ENCODE peak calls at places on chromosomes 11 and 22, in four cellular contexts. T is CD8-positive, alpha-beta T cell; H is GM04503; U is stimulated activated CD4-positive, alpha-beta T cell treated with anti-CD3 and anti-CD28 coated beads, Interleukin-15, amount 100 ng/mL, for 48 hours. F is an unnamed sample.

GRCh38 chr11:1839924-1840779 is 1.4 kb downstream of the TNNI2 start:
- DNase-seq in H (no peak), U (no peak), T (no peak), F (no peak)

GRCh38 chr22:31872209-31872608 is 72.1 kb upstream of the YWHAH start:
- DNase-seq in H (no peak), T (no peak), U (no peak), F (no peak)

GRCh38 chr11:63510360-63511130 is 4.7 kb downstream of the LGALS12 start:
- DNase-seq in H (no peak), T (no peak), U (no peak), F (no peak)

GRCh38 chr11:66510271-66510989 is at the start of gene BBS1:
- DNase-seq in U (peak), H (peak), T (peak), F (peak)

GRCh38 chr11:62108971-62109391 is 14.8 kb upstream of the INCENP start:
- DNase-seq in T (no peak), H (peak), U (no peak), F (no peak)

GRCh38 chr22:24730864-24731263 is 43.7 kb downstream of the PIWIL3 start:
- DNase-seq in H (no peak), T (no peak), U (no peak), F (no peak)

GRCh38 chr11:32307921-32308320 is 127.4 kb downstream of the WT1 start:
- DNase-seq in U (no peak), H (no peak), T (no peak), F (no peak)

GRCh38 chr11:35365961-35366360 is 53.4 kb downstream of the SLC1A2 start:
- DNase-seq in H (no peak), U (no peak), T (no peak), F (no peak)

GRCh38 chr22:45831394-45831793 is 145.6 kb downstream of the WNT7B start:
- DNase-seq in T (no peak), H (no peak), U (no peak), F (no peak)

GRCh38 chr22:23142546-23143105 is 836 bp upstream of the RSPH14 start:
- DNase-seq in H (no peak), U (no peak), T (no peak), F (no peak)

GRCh38 chr22:27445876-27446275 is 355.7 kb downstream of the MN1 start:
- DNase-seq in T (no peak), H (no peak), U (no peak), F (no peak)

GRCh38 chr11:20599424-20600346 is at the start of gene SLC6A5:
- DNase-seq in T (no peak), U (peak), H (no peak), F (no peak)

GRCh38 chr11:272195-272930 is 5.8 kb upstream of the NLRP6 start:
- DNase-seq in U (no peak), T (no peak), H (no peak), F (no peak)

GRCh38 chr11:92149996-92150395 is 74.6 kb upstream of the FAT3 start:
- DNase-seq in T (no peak), U (no peak), H (no peak), F (no peak)

GRCh38 chr22:50455201-50455600 is 19.6 kb downstream of the SBF1 start:
- DNase-seq in U (no peak), H (no peak), T (no peak), F (no peak)

GRCh38 chr11:116808262-116809175 is 14.6 kb downstream of the APOA4 start:
- DNase-seq in T (no peak), U (no peak), H (no peak), F (no peak)

GRCh38 chr11:94100253-94100652 is 28.4 kb upstream of the PANX1 start:
- DNase-seq in H (no peak), T (no peak), U (no peak), F (no peak)

GRCh38 chr11:123166095-123166559 is 28.9 kb downstream of the CLMP start:
- DNase-seq in H (no peak), T (no peak), U (no peak), F (no peak)

GRCh38 chr22:41833369-41834004 is 582 bp downstream of the SREBF2 start:
- DNase-seq in H (no peak), U (peak), T (peak), F (no peak)

GRCh38 chr22:37496651-37497599 is 10.7 kb upstream of the MFNG start:
- DNase-seq in H (peak), T (no peak), U (no peak), F (no peak)

GRCh38 chr22:49262167-49262566 is 565.5 kb downstream of the BRD1 start:
- DNase-seq in H (no peak), U (no peak), T (no peak), F (no peak)

GRCh38 chr22:19113429-19113828 is 8.8 kb downstream of the DGCR2 start:
- DNase-seq in U (no peak), T (no peak), H (no peak), F (no peak)

GRCh38 chr11:108994887-108995286 is 330.0 kb downstream of the DDX10 start:
- DNase-seq in H (no peak), U (no peak), T (no peak), F (no peak)

GRCh38 chr11:17722000-17722643 is 2.8 kb downstream of the MYOD1 start:
- DNase-seq in U (no peak), H (no peak), T (no peak), F (no peak)

GRCh38 chr11:92267968-92268367 is 43.4 kb downstream of the FAT3 start:
- DNase-seq in H (no peak), T (no peak), U (no peak), F (no peak)

GRCh38 chr11:100594320-100594719 is 92.8 kb upstream of the ARHGAP42 start:
- DNase-seq in T (no peak), H (no peak), U (no peak), F (no peak)

GRCh38 chr22:46367707-46368191 is 32.2 kb downstream of the TRMU start:
- DNase-seq in U (peak), H (no peak), T (peak), F (no peak)

GRCh38 chr22:28171135-28171534 is 252.1 kb upstream of the PITPNB start:
- DNase-seq in U (no peak), H (no peak), T (no peak), F (no peak)

GRCh38 chr11:36109850-36110606 is 166.2 kb downstream of the LDLRAD3 start:
- DNase-seq in T (no peak), U (no peak), H (no peak), F (no peak)

GRCh38 chr11:83051760-83052671 is 19.7 kb downstream of the RAB30 start:
- DNase-seq in T (no peak), U (no peak), H (peak), F (no peak)

GRCh38 chr11:4607111-4607510 is 920 bp downstream of the TRIM68 start:
- DNase-seq in T (no peak), H (no peak), U (no peak), F (no peak)

GRCh38 chr11:96044311-96044710 is 120.4 kb upstream of the MTMR2 start:
- DNase-seq in U (no peak), T (no peak), H (no peak), F (no peak)

GRCh38 chr22:31346733-31347250 is 646 bp upstream of the PATZ1 start:
- DNase-seq in H (no peak), T (no peak), U (peak), F (no peak)

GRCh38 chr11:66882540-66882939 is 25.7 kb downstream of the LRFN4 start:
- DNase-seq in U (no peak), T (no peak), H (no peak), F (no peak)

GRCh38 chr11:131773626-131774025 is 403.2 kb downstream of the NTM start:
- DNase-seq in H (no peak), U (no peak), T (no peak), F (no peak)

GRCh38 chr11:73759520-73760065 is 1.3 kb downstream of the RAB6A start:
- DNase-seq in H (peak), U (no peak), T (no peak), F (no peak)

GRCh38 chr11:86639172-86639571 is 33.2 kb downstream of the ME3 start:
- DNase-seq in H (no peak), T (no peak), U (no peak), F (no peak)

GRCh38 chr11:102171101-102171500 is 60.9 kb downstream of the YAP1 start:
- DNase-seq in H (peak), U (no peak), T (no peak), F (no peak)

F was measured in thoracic aorta.